ENCODE peak calls at places on chromosomes 2 and 18, in four cellular contexts. L is T-helper 9 cell, Z is lung, K is SJSA1. S is an unnamed sample.

GRCh38 chr2:176056411-176056810 is 27.4 kb downstream of the EVX2 start:
- DNase-seq in L (no peak), Z (no peak), K (no peak), S (no peak)

GRCh38 chr2:187875271-187875670 is 321.0 kb upstream of the TFPI start:
- DNase-seq in L (no peak), K (no peak), Z (no peak), S (peak; percentile 52)

GRCh38 chr18:44090453-44090852 is 590.2 kb upstream of the SETBP1 start:
- DNase-seq in Z (no peak), K (no peak), L (no peak), S (no peak)

GRCh38 chr2:3470166-3470651 is 49.1 kb downstream of the ADI1 start:
- DNase-seq in K (peak; percentile 57), L (no peak), Z (peak; percentile 76), S (peak; percentile 84)

GRCh38 chr18:23422751-23423418 is 30.2 kb upstream of the RIOK3 start:
- DNase-seq in Z (peak; percentile 65), L (no peak), K (no peak), S (peak; percentile 46)

GRCh38 chr2:197869501-197870111 is 65.2 kb downstream of the PLCL1 start:
- DNase-seq in L (no peak), Z (no peak), K (no peak), S (peak; percentile 67)

GRCh38 chr2:85908506-85908905 is 19.7 kb upstream of the ST3GAL5 start:
- DNase-seq in K (no peak), L (no peak), Z (no peak), S (no peak)

GRCh38 chr2:135756692-135757091 is 15.0 kb downstream of the UBXN4 start:
- DNase-seq in K (no peak), Z (no peak), L (no peak), S (no peak)

GRCh38 chr2:190396264-190396663 is 11.9 kb upstream of the MFSD6 start:
- DNase-seq in K (no peak), Z (no peak), L (no peak), S (no peak)

GRCh38 chr2:138779451-138780440 is at the start of gene NXPH2:
- DNase-seq in L (no peak), K (peak; percentile 34), Z (no peak), S (no peak)

GRCh38 chr2:196830701-196831100 is 21.5 kb upstream of the C2orf66 start:
- DNase-seq in K (no peak), L (no peak), Z (no peak), S (no peak)

GRCh38 chr18:79987566-79987965 is 797 bp downstream of the TXNL4A start:
- DNase-seq in K (no peak), L (no peak), Z (no peak), S (peak; percentile 28)